ENCODE peak calls at places on chromosomes 11 and 22, in ten cellular contexts. M is H4, Q is Caki2, G is upper lobe of right lung, P is HFF-Myc, I is SW 1271, E is erythroblast, Y is left ventricle myocardium inferior, J is activated gamma-delta T cell treated with Interleukin-2 at 50 U/mL for 16 hours, C is DMS153. V is an unnamed sample.

GRCh38 chr11:110463153-110463552 is 33.4 kb downstream of the FDX1 start:
- DNase-seq in M (peak), Q (peak), G (peak), P (no peak), I (no peak), E (peak), Y (peak), J (no peak), C (peak), V (peak)

GRCh38 chr22:43244803-43245527 is 58.0 kb upstream of the TTLL12 start:
- DNase-seq in M (no peak), Q (no peak), G (no peak), P (no peak), I (no peak), E (no peak), Y (no peak), J (no peak), C (no peak), V (no peak)

GRCh38 chr11:73648629-73649046 is 2.3 kb downstream of the PLEKHB1 start:
- DNase-seq in M (no peak), Q (no peak), G (no peak), P (no peak), I (no peak), E (no peak), Y (no peak), J (no peak), C (no peak), V (no peak)

GRCh38 chr11:120820040-120820439 is 203.9 kb upstream of the TBCEL start:
- DNase-seq in M (no peak), Q (no peak), G (no peak), P (no peak), I (no peak), E (no peak), Y (no peak), J (no peak), C (no peak), V (no peak)

GRCh38 chr11:70471254-70471653 is 72.9 kb downstream of the CTTN start:
- DNase-seq in M (peak), Q (no peak), G (peak), P (no peak), I (no peak), E (peak), Y (no peak), J (no peak), C (no peak), V (no peak)

GRCh38 chr11:82864268-82864667 is 36.0 kb downstream of the PRCP start:
- DNase-seq in M (peak), Q (peak), G (peak), P (peak), I (peak), E (peak), Y (peak), J (no peak), C (peak), V (peak)

GRCh38 chr11:121435132-121435531 is 17.0 kb upstream of the SORL1 start:
- DNase-seq in M (no peak), Q (no peak), G (no peak), P (no peak), I (no peak), E (no peak), Y (no peak), J (no peak), C (no peak), V (no peak)

GRCh38 chr11:111474432-111474831 is 37.8 kb downstream of the BTG4 start:
- DNase-seq in M (no peak), Q (no peak), G (no peak), P (no peak), I (no peak), E (no peak), Y (no peak), J (no peak), C (no peak), V (no peak)

GRCh38 chr11:100632970-100633452 is 54.1 kb upstream of the ARHGAP42 start:
- DNase-seq in M (peak), Q (peak), G (peak), P (no peak), I (no peak), E (no peak), Y (peak), J (no peak), C (peak), V (peak)

GRCh38 chr11:64459609-64460008 is 100.6 kb downstream of the RPS6KA4 start:
- DNase-seq in M (no peak), Q (no peak), G (no peak), P (no peak), I (no peak), E (no peak), Y (no peak), J (no peak), C (no peak), V (no peak)

GRCh38 chr22:23183107-23183698 is 2.9 kb downstream of the BCR start:
- DNase-seq in M (peak), Q (no peak), G (peak), P (no peak), I (no peak), E (no peak), Y (peak), J (no peak), C (no peak), V (peak)

GRCh38 chr22:40973144-40973543 is 22.0 kb downstream of the RBX1 start:
- DNase-seq in M (no peak), Q (no peak), G (no peak), P (no peak), I (no peak), E (no peak), Y (no peak), J (no peak), C (no peak), V (no peak)

GRCh38 chr11:109039611-109040010 is 374.7 kb downstream of the DDX10 start:
- DNase-seq in M (no peak), Q (no peak), G (no peak), P (no peak), I (no peak), E (no peak), Y (no peak), J (no peak), C (no peak), V (no peak)

GRCh38 chr11:65047581-65048422 is 6.8 kb downstream of the SAC3D1 start:
- DNase-seq in M (no peak), Q (no peak), G (no peak), P (no peak), I (no peak), E (peak), Y (peak), J (peak), C (no peak), V (peak)

GRCh38 chr22:48091656-48092223 is 1329.3 kb downstream of the TBC1D22A start:
- DNase-seq in M (no peak), Q (no peak), G (peak), P (no peak), I (no peak), E (no peak), Y (no peak), J (no peak), C (no peak), V (no peak)

V was measured in lower lobe of right lung.